ENCODE peak calls at places on chromosome X, in four cellular contexts. One of them, this sample, is unnamed.

GRCh38 chrX:15579778-15580747 is 20.7 kb downstream of the ACE2 start:
- DNase-seq in AG08395: no peak
- DNase-seq in cardiac muscle cell: peak
- DNase-seq in AG09309: no peak
- DNase-seq in this sample: no peak

GRCh38 chrX:78957049-78957767 is 12.0 kb downstream of the P2RY10 start:
- DNase-seq in AG08395: no peak
- DNase-seq in cardiac muscle cell: no peak
- DNase-seq in AG09309: no peak
- DNase-seq in this sample: no peak

GRCh38 chrX:69137371-69137881 is 27.8 kb downstream of the PJA1 start:
- DNase-seq in AG08395: peak
- DNase-seq in cardiac muscle cell: peak
- DNase-seq in AG09309: peak
- DNase-seq in this sample: peak

GRCh38 chrX:13511557-13512330 is 57.7 kb upstream of the EGFL6 start:
- DNase-seq in AG08395: no peak
- DNase-seq in cardiac muscle cell: peak
- DNase-seq in AG09309: no peak
- DNase-seq in this sample: no peak

GRCh38 chrX:35890699-35891098 is 28.8 kb upstream of the CFAP47 start:
- DNase-seq in AG08395: no peak
- DNase-seq in cardiac muscle cell: peak
- DNase-seq in AG09309: no peak
- DNase-seq in this sample: no peak

GRCh38 chrX:132216806-132217202 is 2.4 kb downstream of the RAP2C start:
- DNase-seq in AG08395: no peak
- DNase-seq in cardiac muscle cell: peak
- DNase-seq in AG09309: no peak
- DNase-seq in this sample: no peak

GRCh38 chrX:115582871-115583729 is 22.1 kb downstream of the PLS3 start:
- DNase-seq in AG08395: no peak
- DNase-seq in cardiac muscle cell: peak
- DNase-seq in AG09309: no peak
- DNase-seq in this sample: no peak

GRCh38 chrX:38489341-38489740 is 72.0 kb upstream of the TSPAN7 start:
- DNase-seq in AG08395: no peak
- DNase-seq in cardiac muscle cell: no peak
- DNase-seq in AG09309: no peak
- DNase-seq in this sample: no peak

GRCh38 chrX:7943600-7944245 is 16.5 kb upstream of the PNPLA4 start:
- DNase-seq in AG08395: no peak
- DNase-seq in cardiac muscle cell: no peak
- DNase-seq in AG09309: no peak
- DNase-seq in this sample: no peak